ENCODE peak calls at places on chromosomes 13 and 19, in six cellular contexts. H is T-helper 2 cell, B is spleen, C is ureter, O is HTR-8/SVneo, L is SK-N-SH. X is an unnamed sample.

GRCh38 chr19:32227561-32228165 is 117.7 kb upstream of the ZNF507 start:
- DNase-seq in L (no peak), B (no peak), H (no peak), O (no peak), C (no peak), X (no peak)

GRCh38 chr13:20713014-20713376 is 9.5 kb downstream of the IL17D start:
- DNase-seq in H (no peak), C (no peak), L (no peak), O (no peak), B (no peak), X (no peak)

GRCh38 chr13:37797606-37798005 is 72.0 kb downstream of the TRPC4 start:
- DNase-seq in B (no peak), L (no peak), C (no peak), O (no peak), H (no peak), X (no peak)

GRCh38 chr13:99126821-99127220 is 73.8 kb upstream of the UBAC2 start:
- DNase-seq in C (no peak), L (no peak), H (no peak), O (no peak), B (no peak), X (no peak)

GRCh38 chr19:1483067-1483978 is 4.3 kb upstream of the C19orf25 start:
- DNase-seq in O (no peak), H (no peak), C (no peak), L (peak), B (peak), X (no peak)

GRCh38 chr19:7658219-7658686 is 10.6 kb upstream of the RETN start:
- DNase-seq in O (no peak), H (peak), C (no peak), B (no peak), L (no peak), X (no peak)

GRCh38 chr13:26926371-26926770 is 165.8 kb upstream of the GPR12 start:
- DNase-seq in L (no peak), H (no peak), O (no peak), C (no peak), B (no peak), X (no peak)

GRCh38 chr13:87331178-87331577 is 340.0 kb upstream of the SLITRK5 start:
- DNase-seq in B (no peak), O (peak), L (no peak), H (no peak), C (peak), X (no peak)

GRCh38 chr19:43229315-43229714 is 23.9 kb upstream of the PSG4 start:
- DNase-seq in H (no peak), C (no peak), B (no peak), O (no peak), L (no peak), X (peak)

GRCh38 chr19:41774515-41774980 is 19.2 kb downstream of the CEACAM6 start:
- DNase-seq in B (no peak), O (no peak), C (no peak), L (no peak), H (peak), X (peak)

GRCh38 chr13:36157475-36157874 is 26.3 kb upstream of the DCLK1 start:
- DNase-seq in L (no peak), C (no peak), H (no peak), B (no peak), O (no peak), X (no peak)

GRCh38 chr19:11434703-11435056 is 241 bp downstream of the ODAD3 start:
- DNase-seq in O (no peak), H (no peak), C (no peak), L (no peak), B (no peak), X (no peak)

GRCh38 chr13:49859568-49859967 is 67.1 kb upstream of the KPNA3 start:
- DNase-seq in O (peak), L (no peak), B (no peak), H (no peak), C (no peak), X (peak)

GRCh38 chr19:1057185-1057857 is 9.6 kb upstream of the ARHGAP45 start:
- DNase-seq in B (peak), L (no peak), O (no peak), C (no peak), H (peak), X (no peak)

GRCh38 chr19:34382471-34382870 is 17.5 kb downstream of the GPI start:
- DNase-seq in C (no peak), O (no peak), L (no peak), H (no peak), B (no peak), X (no peak)

GRCh38 chr13:30739646-30740642 is 4.6 kb downstream of the ALOX5AP start:
- DNase-seq in B (no peak), H (peak), L (no peak), O (peak), C (no peak), X (peak)

GRCh38 chr13:47837906-47838305 is 163.2 kb downstream of the SUCLA2 start:
- DNase-seq in B (no peak), C (no peak), H (no peak), L (no peak), O (no peak), X (no peak)

GRCh38 chr19:2491130-2491801 is 15.3 kb downstream of the GADD45B start:
- DNase-seq in L (no peak), B (peak), H (no peak), O (peak), C (peak), X (peak)

GRCh38 chr13:97758317-97758716 is 195.2 kb upstream of the IPO5 start:
- DNase-seq in O (no peak), L (no peak), C (no peak), H (no peak), B (no peak), X (no peak)

GRCh38 chr13:93700115-93700514 is 473.5 kb downstream of the GPC6 start:
- DNase-seq in C (no peak), L (no peak), H (no peak), O (no peak), B (no peak), X (no peak)

GRCh38 chr13:51814825-51815650 is 11.1 kb upstream of the DHRS12 start:
- DNase-seq in B (no peak), L (peak), H (peak), C (peak), O (peak), X (peak)

GRCh38 chr13:42277618-42278276 is 5.8 kb downstream of the AKAP11 start:
- DNase-seq in C (no peak), H (peak), O (no peak), L (no peak), B (no peak), X (no peak)

GRCh38 chr13:61466280-61466679 is 50.6 kb upstream of the PCDH20 start:
- DNase-seq in O (no peak), H (no peak), B (no peak), L (no peak), C (no peak), X (no peak)

GRCh38 chr13:27374126-27374613 is 50.2 kb upstream of the GTF3A start:
- DNase-seq in C (no peak), O (no peak), B (no peak), H (no peak), L (no peak), X (peak)

GRCh38 chr13:101289764-101290163 is 126.5 kb downstream of the NALCN start:
- DNase-seq in H (peak), B (no peak), O (no peak), L (peak), C (no peak), X (no peak)

GRCh38 chr19:18502633-18503294 is 19.1 kb downstream of the ELL start:
- DNase-seq in L (peak), H (no peak), C (no peak), B (peak), O (no peak), X (no peak)

GRCh38 chr13:75762066-75762937 is 126.2 kb downstream of the LMO7 start:
- DNase-seq in L (no peak), O (no peak), B (no peak), C (peak), H (peak), X (no peak)

GRCh38 chr13:99985886-99986527 is 4.4 kb downstream of the ZIC2 start:
- DNase-seq in O (no peak), H (no peak), B (no peak), L (peak), C (no peak), X (no peak)

GRCh38 chr13:24050292-24050711 is 110.2 kb upstream of the SPATA13 start:
- DNase-seq in H (peak), B (no peak), L (no peak), O (no peak), C (peak), X (no peak)

GRCh38 chr13:23069571-23069970 is 111.2 kb upstream of the SGCG start:
- DNase-seq in O (no peak), C (no peak), H (no peak), L (no peak), B (no peak), X (no peak)

GRCh38 chr19:55461974-55462628 is 659 bp upstream of the ISOC2 start:
- DNase-seq in O (no peak), L (peak), C (no peak), B (no peak), H (no peak), X (peak)

GRCh38 chr13:110492299-110493160 is 69.0 kb downstream of the RAB20 start:
- DNase-seq in O (no peak), H (no peak), L (no peak), B (no peak), C (no peak), X (no peak)

GRCh38 chr19:40521276-40521675 is 54.5 kb downstream of the SPTBN4 start:
- DNase-seq in O (no peak), C (no peak), H (no peak), B (no peak), L (no peak), X (no peak)

GRCh38 chr13:48976677-48977625 is 1.2 kb downstream of the FNDC3A start:
- DNase-seq in L (no peak), C (peak), O (no peak), H (peak), B (no peak), X (no peak)

GRCh38 chr19:17225051-17225450 is 975 bp upstream of the OCEL1 start:
- DNase-seq in H (no peak), C (no peak), O (no peak), L (no peak), B (no peak), X (no peak)

GRCh38 chr19:44552324-44552723 is 22.8 kb upstream of the CEACAM20 start:
- DNase-seq in B (no peak), L (peak), O (no peak), H (peak), C (no peak), X (no peak)

GRCh38 chr19:597406-598315 is 8.0 kb downstream of the HCN2 start:
- DNase-seq in O (no peak), H (peak), B (no peak), L (no peak), C (no peak), X (no peak)

GRCh38 chr13:51793570-51794273 is 10.2 kb downstream of the DHRS12 start:
- DNase-seq in O (peak), C (no peak), B (no peak), L (no peak), H (peak), X (peak)

GRCh38 chr13:49410006-49410405 is 33.9 kb downstream of the CAB39L start:
- DNase-seq in B (no peak), O (no peak), L (no peak), C (no peak), H (no peak), X (no peak)